ENCODE peak calls at places on chromosomes 11 and 22, in five cellular contexts. One of them, this sample, is unnamed.

GRCh38 chr11:62245271-62245753 is 3.3 kb downstream of the SCGB1D2 start:
- DNase-seq in thyroid gland: peak
- DNase-seq in prostate gland: no peak
- DNase-seq in upper lobe of right lung: no peak
- DNase-seq in brain microvascular endothelial cell: peak
- DNase-seq in this sample: peak

GRCh38 chr11:116890193-116890592 is 52.8 kb upstream of the APOA1 start:
- DNase-seq in brain microvascular endothelial cell: no peak
- DNase-seq in prostate gland: no peak
- DNase-seq in upper lobe of right lung: no peak
- DNase-seq in thyroid gland: no peak
- DNase-seq in this sample: no peak

GRCh38 chr11:66546368-66546965 is at the start of gene ACTN3:
- DNase-seq in prostate gland: peak
- DNase-seq in upper lobe of right lung: no peak
- DNase-seq in thyroid gland: peak
- DNase-seq in brain microvascular endothelial cell: no peak
- DNase-seq in this sample: no peak

GRCh38 chr11:35017528-35018342 is 101.3 kb downstream of the PDHX start:
- DNase-seq in prostate gland: no peak
- DNase-seq in brain microvascular endothelial cell: no peak
- DNase-seq in thyroid gland: no peak
- DNase-seq in upper lobe of right lung: no peak
- DNase-seq in this sample: peak

GRCh38 chr11:76782526-76783293 is 446 bp upstream of the TSKU start:
- DNase-seq in brain microvascular endothelial cell: peak
- DNase-seq in prostate gland: peak
- DNase-seq in thyroid gland: peak
- DNase-seq in upper lobe of right lung: peak
- DNase-seq in this sample: peak

GRCh38 chr11:94740083-94740974 is 27.8 kb upstream of the AMOTL1 start:
- DNase-seq in brain microvascular endothelial cell: no peak
- DNase-seq in prostate gland: peak
- DNase-seq in thyroid gland: peak
- DNase-seq in upper lobe of right lung: peak
- DNase-seq in this sample: no peak

GRCh38 chr11:9459573-9460321 is 1.1 kb upstream of the ZNF143 start:
- DNase-seq in brain microvascular endothelial cell: peak
- DNase-seq in prostate gland: peak
- DNase-seq in thyroid gland: peak
- DNase-seq in upper lobe of right lung: peak
- DNase-seq in this sample: peak

GRCh38 chr11:82980292-82980691 is 78.8 kb downstream of the DDIAS start:
- DNase-seq in thyroid gland: no peak
- DNase-seq in upper lobe of right lung: no peak
- DNase-seq in brain microvascular endothelial cell: peak
- DNase-seq in prostate gland: no peak
- DNase-seq in this sample: peak

GRCh38 chr22:49418943-49419342 is 408.7 kb downstream of the BRD1 start:
- DNase-seq in thyroid gland: no peak
- DNase-seq in upper lobe of right lung: no peak
- DNase-seq in brain microvascular endothelial cell: no peak
- DNase-seq in prostate gland: no peak
- DNase-seq in this sample: no peak

GRCh38 chr11:9590717-9591116 is 17.2 kb downstream of the WEE1 start:
- DNase-seq in thyroid gland: no peak
- DNase-seq in prostate gland: no peak
- DNase-seq in upper lobe of right lung: no peak
- DNase-seq in brain microvascular endothelial cell: no peak
- DNase-seq in this sample: no peak

GRCh38 chr22:43153916-43154315 is 2.6 kb downstream of the TSPO start:
- DNase-seq in thyroid gland: no peak
- DNase-seq in upper lobe of right lung: no peak
- DNase-seq in prostate gland: no peak
- DNase-seq in brain microvascular endothelial cell: no peak
- DNase-seq in this sample: no peak

GRCh38 chr11:64165482-64165841 is 451 bp downstream of the MACROD1 start:
- DNase-seq in thyroid gland: peak
- DNase-seq in brain microvascular endothelial cell: no peak
- DNase-seq in prostate gland: no peak
- DNase-seq in upper lobe of right lung: peak
- DNase-seq in this sample: no peak

GRCh38 chr11:123033895-123034294 is 28.0 kb downstream of the HSPA8 start:
- DNase-seq in thyroid gland: peak
- DNase-seq in brain microvascular endothelial cell: no peak
- DNase-seq in prostate gland: no peak
- DNase-seq in upper lobe of right lung: no peak
- DNase-seq in this sample: no peak

GRCh38 chr11:107819361-107820014 is 39.1 kb downstream of the SLC35F2 start:
- DNase-seq in prostate gland: no peak
- DNase-seq in brain microvascular endothelial cell: peak
- DNase-seq in thyroid gland: no peak
- DNase-seq in upper lobe of right lung: no peak
- DNase-seq in this sample: peak

GRCh38 chr22:42960146-42960509 is 54.8 kb downstream of the PACSIN2 start:
- DNase-seq in prostate gland: peak
- DNase-seq in upper lobe of right lung: no peak
- DNase-seq in thyroid gland: no peak
- DNase-seq in brain microvascular endothelial cell: no peak
- DNase-seq in this sample: no peak

GRCh38 chr11:68261006-68261405 is 10.8 kb downstream of the C11orf24 start:
- DNase-seq in upper lobe of right lung: no peak
- DNase-seq in brain microvascular endothelial cell: no peak
- DNase-seq in thyroid gland: no peak
- DNase-seq in prostate gland: no peak
- DNase-seq in this sample: no peak

GRCh38 chr11:80948781-80949180 is 1508.0 kb upstream of the TENM4 start:
- DNase-seq in thyroid gland: no peak
- DNase-seq in prostate gland: no peak
- DNase-seq in brain microvascular endothelial cell: no peak
- DNase-seq in upper lobe of right lung: no peak
- DNase-seq in this sample: no peak

GRCh38 chr11:71301858-71302533 is 49.6 kb upstream of the SHANK2 start:
- DNase-seq in thyroid gland: no peak
- DNase-seq in prostate gland: no peak
- DNase-seq in brain microvascular endothelial cell: no peak
- DNase-seq in upper lobe of right lung: peak
- DNase-seq in this sample: no peak

GRCh38 chr11:61339490-61339878 is 6.5 kb downstream of the TKFC start:
- DNase-seq in thyroid gland: no peak
- DNase-seq in upper lobe of right lung: no peak
- DNase-seq in prostate gland: no peak
- DNase-seq in brain microvascular endothelial cell: no peak
- DNase-seq in this sample: no peak

GRCh38 chr11:126546191-126546590 is 190.7 kb downstream of the ST3GAL4 start:
- DNase-seq in prostate gland: no peak
- DNase-seq in thyroid gland: no peak
- DNase-seq in brain microvascular endothelial cell: no peak
- DNase-seq in upper lobe of right lung: no peak
- DNase-seq in this sample: peak

DNA sequence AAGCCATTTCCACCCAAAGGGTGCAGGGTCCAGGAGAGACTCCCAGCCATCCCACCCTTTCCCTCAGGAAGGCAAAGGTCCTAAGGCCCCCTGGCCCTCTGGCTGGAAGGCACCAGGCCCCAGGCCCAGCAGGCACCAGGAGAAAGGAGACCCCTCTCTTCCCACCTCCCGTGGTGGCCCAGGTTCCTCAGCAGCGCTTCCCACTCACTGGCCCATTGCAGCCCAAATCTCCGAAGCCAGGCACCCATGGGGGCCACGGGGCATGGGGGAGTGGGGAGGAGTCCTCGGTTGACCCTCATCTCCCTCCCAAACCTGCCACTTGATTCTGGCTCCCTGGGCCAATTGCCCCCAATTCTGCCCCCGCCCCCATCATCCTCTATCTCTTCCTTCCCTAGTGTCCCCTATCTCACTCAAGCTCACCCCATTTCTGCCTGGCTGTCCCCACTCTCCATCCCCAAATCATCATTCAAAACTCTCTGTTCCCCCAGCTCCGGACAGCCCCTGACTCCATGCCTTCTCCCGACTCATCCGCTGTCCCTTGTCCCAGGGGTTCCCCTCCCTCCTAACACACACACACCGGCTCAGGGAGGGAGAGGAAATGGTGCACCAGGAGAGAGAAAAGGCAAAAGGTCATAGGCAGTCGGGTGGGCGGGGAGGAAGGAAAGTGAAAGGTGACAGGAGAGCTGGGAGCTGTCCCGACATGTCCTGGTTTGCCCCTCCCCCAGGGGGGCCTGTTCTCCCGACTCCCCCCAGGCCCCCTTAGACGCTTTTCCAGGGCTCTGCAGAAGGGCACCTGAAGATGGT is 1.2 kb downstream of the LIF start:
- DNase-seq in brain microvascular endothelial cell: no peak
- DNase-seq in thyroid gland: peak
- DNase-seq in upper lobe of right lung: no peak
- DNase-seq in prostate gland: no peak
- DNase-seq in this sample: no peak
- H3K4me3 ChIP-seq in brain microvascular endothelial cell: peak
- H3K4me3 ChIP-seq in thyroid gland: no peak
- H3K4me3 ChIP-seq in upper lobe of right lung: peak
- H3K4me3 ChIP-seq in prostate gland: peak
- H3K4me3 ChIP-seq in this sample: peak

DNA sequence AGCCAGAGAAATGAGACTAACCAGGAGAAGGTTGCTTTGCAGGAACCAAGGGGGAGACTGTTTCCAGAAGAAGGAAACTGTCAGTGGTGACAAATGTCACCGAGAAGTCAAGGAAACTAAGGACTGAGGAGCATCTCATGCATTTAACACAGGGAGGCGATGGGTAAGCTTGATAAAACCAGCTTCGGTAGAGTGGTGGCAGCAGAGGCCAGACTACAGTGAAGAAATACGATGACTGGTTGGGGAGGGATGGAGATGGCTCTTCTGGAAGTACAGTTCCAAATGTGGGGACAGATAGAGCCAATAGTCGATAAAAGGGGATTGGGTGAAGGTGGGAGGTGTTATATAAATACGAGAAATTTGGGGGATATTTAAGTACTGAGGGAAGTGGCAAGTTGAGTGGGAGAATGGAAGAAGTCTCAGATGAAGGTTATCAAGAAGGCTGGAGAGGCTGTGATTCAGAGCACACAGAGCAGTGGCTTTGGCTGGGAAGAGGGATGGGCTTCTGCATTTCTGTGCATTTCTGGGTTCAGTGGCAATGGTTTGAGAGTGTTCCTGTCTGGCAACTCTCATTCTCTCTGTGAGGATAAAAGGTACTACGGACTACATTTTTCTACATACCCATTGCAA is 29.2 kb downstream of the SC5D start:
- DNase-seq in brain microvascular endothelial cell: no peak
- DNase-seq in upper lobe of right lung: no peak
- DNase-seq in thyroid gland: peak
- DNase-seq in prostate gland: peak
- DNase-seq in this sample: peak
- TF ChIP-seq CTCF in brain microvascular endothelial cell: peak
- TF ChIP-seq CTCF in upper lobe of right lung: peak
- TF ChIP-seq CTCF in thyroid gland: no peak
- TF ChIP-seq CTCF in prostate gland: peak
- TF ChIP-seq CTCF in this sample: peak

GRCh38 chr11:110035339-110035738 is 57.9 kb upstream of the ZC3H12C start:
- DNase-seq in thyroid gland: no peak
- DNase-seq in prostate gland: no peak
- DNase-seq in upper lobe of right lung: no peak
- DNase-seq in brain microvascular endothelial cell: no peak
- DNase-seq in this sample: no peak

GRCh38 chr11:110034816-110035215 is 58.4 kb upstream of the ZC3H12C start:
- DNase-seq in upper lobe of right lung: no peak
- DNase-seq in prostate gland: no peak
- DNase-seq in thyroid gland: no peak
- DNase-seq in brain microvascular endothelial cell: no peak
- DNase-seq in this sample: no peak

GRCh38 chr11:110031171-110031570 is 62.0 kb upstream of the ZC3H12C start:
- DNase-seq in brain microvascular endothelial cell: no peak
- DNase-seq in prostate gland: no peak
- DNase-seq in thyroid gland: no peak
- DNase-seq in upper lobe of right lung: no peak
- DNase-seq in this sample: no peak

GRCh38 chr11:110032257-110032656 is 60.9 kb upstream of the ZC3H12C start:
- DNase-seq in prostate gland: no peak
- DNase-seq in thyroid gland: no peak
- DNase-seq in upper lobe of right lung: no peak
- DNase-seq in brain microvascular endothelial cell: no peak
- DNase-seq in this sample: peak

DNA sequence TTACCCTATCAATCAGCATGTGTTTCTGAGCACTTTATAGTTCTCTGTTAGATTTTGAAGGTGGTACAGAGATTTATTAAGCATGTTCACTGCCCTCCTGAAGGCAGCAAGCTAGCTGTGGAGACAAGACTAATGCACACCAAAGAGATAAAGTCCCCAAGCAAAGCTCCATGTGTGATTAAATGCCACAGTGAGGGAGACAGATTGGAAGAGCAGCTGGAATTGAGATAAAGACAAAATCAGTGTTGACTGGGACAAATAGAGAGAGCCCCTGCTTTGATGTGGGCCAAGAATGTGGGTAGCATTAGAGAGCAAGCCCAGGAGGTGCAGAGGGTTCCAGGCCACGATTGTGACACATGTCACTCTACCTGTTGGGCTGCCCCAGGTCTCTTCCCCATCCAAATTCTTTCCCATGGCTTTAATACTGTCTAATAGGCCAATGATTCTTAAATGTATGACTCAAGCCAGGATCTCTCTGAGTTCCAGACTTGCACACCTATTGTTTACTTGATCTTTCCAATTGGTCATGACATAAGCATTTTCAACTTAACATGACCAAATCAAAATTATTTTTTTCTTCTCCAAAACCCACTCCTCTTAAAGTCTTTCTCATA is 60.1 kb upstream of the ZC3H12C start:
- DNase-seq in brain microvascular endothelial cell: no peak
- DNase-seq in thyroid gland: no peak
- DNase-seq in upper lobe of right lung: no peak
- DNase-seq in prostate gland: no peak
- DNase-seq in this sample: no peak
- H3K4me3 ChIP-seq in brain microvascular endothelial cell: no peak
- H3K4me3 ChIP-seq in thyroid gland: no peak
- H3K4me3 ChIP-seq in upper lobe of right lung: no peak
- H3K4me3 ChIP-seq in prostate gland: no peak
- H3K4me3 ChIP-seq in this sample: no peak

DNA sequence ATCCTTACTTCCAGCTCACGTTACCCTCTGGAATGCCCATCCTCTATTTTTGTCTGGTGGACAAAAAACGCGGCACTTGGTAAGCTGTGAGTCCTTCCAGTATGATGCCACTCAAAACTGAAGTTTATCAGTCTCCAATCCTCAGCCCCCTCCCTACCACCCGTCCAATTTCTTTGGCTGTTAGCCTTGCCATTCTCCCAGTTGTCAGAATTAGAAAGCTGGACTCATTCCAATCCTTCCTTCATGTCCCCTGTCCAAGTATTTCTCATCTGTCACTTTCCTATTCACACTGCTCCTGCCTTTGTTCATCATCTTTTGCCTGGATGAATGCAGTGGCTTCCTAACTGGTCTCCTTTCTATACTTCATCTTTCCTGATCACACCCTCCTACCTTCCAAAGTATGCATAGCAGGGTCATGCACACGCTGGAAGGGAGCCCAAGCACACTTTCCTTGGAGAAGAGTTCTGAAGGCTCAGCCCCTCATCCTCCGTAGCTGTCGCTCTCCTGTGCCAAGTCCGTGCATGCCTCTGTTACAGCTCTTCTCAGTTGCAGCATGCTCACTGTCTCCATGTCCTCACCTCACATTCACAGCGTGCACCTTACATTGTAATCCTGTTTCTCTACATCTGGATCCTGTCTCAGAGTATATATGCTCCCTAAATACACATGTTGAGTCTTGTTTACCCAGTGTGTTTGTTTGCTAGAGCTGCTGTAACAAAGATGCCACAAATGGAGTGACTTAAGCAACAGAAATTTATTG is 19.4 kb downstream of the APLP2 start:
- DNase-seq in prostate gland: no peak
- DNase-seq in brain microvascular endothelial cell: no peak
- DNase-seq in upper lobe of right lung: no peak
- DNase-seq in thyroid gland: no peak
- DNase-seq in this sample: no peak
- TF ChIP-seq CTCF in prostate gland: no peak
- TF ChIP-seq CTCF in brain microvascular endothelial cell: no peak
- TF ChIP-seq CTCF in upper lobe of right lung: no peak
- TF ChIP-seq CTCF in thyroid gland: no peak
- TF ChIP-seq CTCF in this sample: no peak